ENCODE peak calls at places on chromosome 18, in ten cellular contexts. D is H9, G is OCI-LY7, F is left ventricle myocardium inferior, R is fibroblast of lung, T is Peyer's patch, A is right lobe of liver, V is stomach, J is dorsolateral prefrontal cortex, I is upper lobe of right lung. U is an unnamed sample.

GRCh38 chr18:9952633-9953416 is 39.0 kb downstream of the VAPA start:
- DNase-seq in R (no peak), J (no peak), I (no peak), V (no peak), T (no peak), G (no peak), D (no peak), F (no peak), A (no peak), U (peak)

GRCh38 chr18:37871583-37871982 is 306.0 kb upstream of the CELF4 start:
- DNase-seq in D (no peak), G (no peak), V (no peak), I (no peak), A (no peak), J (peak), T (no peak), F (no peak), R (no peak), U (no peak)

GRCh38 chr18:73244411-73244810 is 376.6 kb upstream of the NETO1 start:
- DNase-seq in G (no peak), I (no peak), T (no peak), A (no peak), J (no peak), D (no peak), R (peak), V (no peak), F (no peak), U (no peak)

GRCh38 chr18:199768-200167 is 41.4 kb downstream of the USP14 start:
- DNase-seq in V (no peak), J (no peak), A (no peak), G (no peak), D (no peak), T (no peak), F (no peak), R (no peak), I (no peak), U (no peak)

GRCh38 chr18:31553800-31554199 is 37.9 kb upstream of the TTR start:
- DNase-seq in V (no peak), I (no peak), D (peak), T (no peak), J (no peak), F (no peak), G (no peak), A (no peak), R (no peak), U (peak)

GRCh38 chr18:49926076-49926745 is 112.9 kb upstream of the ACAA2 start:
- DNase-seq in R (no peak), A (no peak), T (no peak), I (no peak), D (no peak), J (no peak), F (no peak), V (no peak), G (no peak), U (no peak)

GRCh38 chr18:26771524-26771923 is 94.0 kb downstream of the AQP4 start:
- DNase-seq in F (no peak), V (peak), G (no peak), D (peak), J (no peak), A (no peak), I (no peak), R (no peak), T (no peak), U (no peak)

GRCh38 chr18:22211660-22212059 is 42.3 kb downstream of the GATA6 start:
- DNase-seq in A (no peak), J (no peak), V (no peak), T (no peak), I (no peak), D (no peak), R (no peak), F (no peak), G (no peak), U (no peak)

GRCh38 chr18:8943900-8944870 is 158.3 kb upstream of the NDUFV2 start:
- DNase-seq in F (no peak), J (no peak), G (no peak), V (no peak), R (peak), T (no peak), A (no peak), D (no peak), I (no peak), U (no peak)

GRCh38 chr18:77762632-77763031 is 513.0 kb downstream of the GALR1 start:
- DNase-seq in R (no peak), G (no peak), F (no peak), T (no peak), V (no peak), D (peak), A (no peak), I (no peak), J (no peak), U (no peak)

GRCh38 chr18:5527603-5528002 is 16.2 kb downstream of the EPB41L3 start:
- DNase-seq in T (no peak), J (no peak), V (no peak), D (no peak), F (peak), R (peak), I (no peak), G (no peak), A (no peak), U (no peak)
- TF ChIP-seq CTCF in T (no peak), J (no peak), V (no peak), D (no peak), F (no peak), R (no peak), I (no peak), G (no peak), A (no peak), U (no peak)

GRCh38 chr18:70334728-70335329 is 46.0 kb downstream of the SOCS6 start:
- DNase-seq in T (no peak), R (peak), F (no peak), D (no peak), G (no peak), I (no peak), V (no peak), A (peak), J (no peak), U (peak)

GRCh38 chr18:70339915-70340314 is 51.1 kb downstream of the SOCS6 start:
- DNase-seq in D (no peak), G (no peak), I (no peak), T (no peak), R (no peak), F (no peak), V (no peak), J (no peak), A (no peak), U (no peak)

GRCh38 chr18:70337139-70337972 is 48.5 kb downstream of the SOCS6 start:
- DNase-seq in A (no peak), R (peak), V (peak), G (no peak), F (no peak), J (peak), T (no peak), I (no peak), D (peak), U (peak)

GRCh38 chr18:70335892-70336726 is 47.3 kb downstream of the SOCS6 start:
- DNase-seq in F (no peak), V (no peak), J (no peak), A (no peak), G (no peak), D (no peak), T (no peak), R (no peak), I (no peak), U (peak)

GRCh38 chr18:70338890-70339289 is 50.0 kb downstream of the SOCS6 start:
- DNase-seq in D (no peak), V (no peak), T (no peak), J (no peak), R (no peak), G (no peak), I (no peak), F (no peak), A (no peak), U (no peak)
- H3K27ac ChIP-seq in D (no peak), V (no peak), T (no peak), J (no peak), R (no peak), G (no peak), I (no peak), F (no peak), A (no peak), U (no peak)

GRCh38 chr18:63783394-63783793 is 8.2 kb downstream of the SERPINB7 start:
- DNase-seq in V (no peak), T (no peak), J (no peak), G (no peak), R (no peak), A (no peak), D (peak), F (no peak), I (no peak), U (no peak)
- TF ChIP-seq CTCF in V (no peak), T (no peak), J (no peak), G (no peak), R (no peak), A (no peak), D (peak), F (no peak), I (no peak), U (no peak)

GRCh38 chr18:12531747-12532146 is 124.0 kb downstream of the PRELID3A start:
- DNase-seq in I (no peak), F (no peak), J (no peak), G (no peak), A (no peak), R (no peak), D (no peak), V (no peak), T (no peak), U (no peak)
- H3K27ac ChIP-seq in I (no peak), F (no peak), J (no peak), G (no peak), A (no peak), R (no peak), D (no peak), V (no peak), T (no peak), U (no peak)

DNA sequence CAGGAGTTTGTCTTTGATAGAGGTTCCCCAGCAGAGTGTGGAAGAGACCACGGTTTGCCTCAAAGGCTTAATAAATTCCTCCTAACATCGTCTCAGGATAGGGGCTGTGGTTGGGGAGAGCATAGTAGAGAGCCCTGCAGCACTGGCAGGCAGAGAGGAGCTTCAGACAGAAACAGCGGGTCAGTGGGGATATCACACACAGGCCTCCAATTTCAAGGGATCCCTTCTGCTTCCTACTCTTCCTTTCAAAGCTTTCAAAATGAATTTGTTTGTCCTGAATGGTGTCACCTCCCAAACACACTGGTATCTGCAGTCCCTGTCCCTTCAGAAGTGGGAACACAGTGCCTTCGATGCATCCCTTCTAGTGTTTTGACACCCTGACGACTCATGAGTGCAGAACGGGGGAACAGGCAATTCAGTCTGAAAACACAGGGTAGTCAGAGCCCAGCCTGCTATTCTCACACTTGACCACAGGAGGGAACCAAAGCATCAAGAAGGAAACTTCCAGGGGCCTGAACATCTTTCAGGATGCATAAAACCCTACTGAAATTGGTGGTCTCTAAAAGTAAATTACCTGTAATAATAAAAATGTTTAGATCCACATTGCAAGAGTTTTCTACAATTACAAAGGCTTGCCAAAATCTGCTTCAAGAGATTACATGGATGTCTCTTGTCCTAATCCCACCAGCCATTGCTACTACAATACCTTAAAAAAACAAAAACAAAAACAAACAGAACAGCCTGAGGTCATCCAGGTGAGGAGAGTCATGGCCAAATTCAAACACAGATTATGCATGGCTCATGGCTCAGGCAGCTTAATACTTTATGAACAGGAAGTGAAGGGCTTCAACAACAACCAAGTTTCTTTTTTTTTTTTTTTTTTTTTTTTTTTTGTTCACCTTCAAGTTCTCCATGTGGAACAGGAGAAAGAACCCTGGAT is 49.8 kb downstream of the SLC14A2 start:
- DNase-seq in T (peak), I (no peak), J (peak), D (peak), F (no peak), G (peak), A (no peak), R (peak), V (peak), U (peak)
- TF ChIP-seq CTCF in T (peak), I (peak), J (peak), D (peak), F (peak), G (peak), A (peak), R (peak), V (no peak), U (peak)

GRCh38 chr18:24232814-24233213 is 94.0 kb downstream of the CABYR start:
- DNase-seq in D (no peak), R (no peak), A (no peak), I (no peak), G (no peak), T (no peak), J (no peak), V (no peak), F (no peak), U (no peak)

GRCh38 chr18:24230766-24231165 is 91.9 kb downstream of the CABYR start:
- DNase-seq in R (no peak), A (no peak), J (no peak), T (no peak), V (no peak), D (no peak), I (no peak), G (no peak), F (no peak), U (no peak)

GRCh38 chr18:24234850-24235418 is 96.1 kb downstream of the CABYR start:
- DNase-seq in T (no peak), I (no peak), F (no peak), R (no peak), D (no peak), J (no peak), A (no peak), G (no peak), V (no peak), U (no peak)

GRCh38 chr18:24231773-24232735 is 93.2 kb downstream of the CABYR start:
- DNase-seq in D (no peak), V (no peak), F (no peak), J (no peak), G (no peak), R (peak), I (no peak), T (no peak), A (no peak), U (peak)

DNA sequence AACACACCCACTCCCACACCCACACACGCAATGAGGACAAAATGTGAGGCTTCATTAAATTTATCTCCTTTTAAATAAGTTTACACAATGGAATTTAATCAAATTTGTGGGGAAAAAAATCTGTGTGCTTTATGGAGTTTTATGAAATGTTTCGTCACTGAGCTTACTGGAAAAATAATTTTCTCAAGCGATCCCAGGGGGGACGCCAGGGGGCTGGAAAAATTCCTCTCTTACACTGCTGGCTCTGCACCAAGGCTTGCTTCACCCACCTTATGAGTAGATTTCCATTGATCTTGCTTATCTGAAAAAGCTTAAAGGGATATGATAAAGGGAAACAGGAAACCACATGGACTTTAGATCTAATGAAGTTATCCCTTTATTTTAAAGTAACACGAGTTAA is 95.5 kb downstream of the CABYR start:
- DNase-seq in G (no peak), F (peak), D (no peak), T (no peak), J (no peak), V (no peak), R (no peak), A (no peak), I (no peak), U (no peak)
- H3K27ac ChIP-seq in G (no peak), F (peak), D (no peak), T (no peak), J (no peak), V (no peak), R (no peak), A (no peak), I (no peak), U (no peak)